ENCODE peak calls at places on chromosome 7, in nine cellular contexts. E is T-helper 1 cell; Y is cerebellar cortex; U is activated T-cell treated with anti-CD3 and anti-CD28 coated beads for 1 hour; K is activated CD4-positive, alpha-beta T cell treated with anti-CD3 and anti-CD28 coated beads for 24 hours; S is endothelial cell; X is activated CD8-positive, alpha-beta memory T cell treated with anti-CD3 and anti-CD28 coated beads, Interleukin-2, amount 50 U/mL, for 48 hours; A is astrocyte of the hippocampus; C is stimulated activated CD8-positive, alpha-beta memory T cell treated with anti-CD3 and anti-CD28 coated beads, Interleukin-4, amount 100 ng/mL, for 1 hour. M is an unnamed sample.

GRCh38 chr7:22452142-22452763 is 47.7 kb downstream of the STEAP1B start:
- DNase-seq in C (no peak), K (peak; percentile 11), X (peak; percentile 79), S (peak; percentile 71), Y (peak; percentile 72), A (peak; percentile 65), U (no peak), E (peak; percentile 11), M (no peak)

GRCh38 chr7:3176112-3176836 is 124.8 kb upstream of the SDK1 start:
- DNase-seq in U (no peak), S (no peak), A (no peak), C (no peak), K (no peak), E (no peak), X (no peak), Y (no peak), M (no peak)

GRCh38 chr7:32436529-32436928 is 53.7 kb downstream of the LSM5 start:
- DNase-seq in E (no peak), U (no peak), A (no peak), C (no peak), X (no peak), K (no peak), S (no peak), Y (no peak), M (no peak)

GRCh38 chr7:107501593-107501992 is 31.7 kb downstream of the GPR22 start:
- DNase-seq in S (peak; percentile 38), U (no peak), E (peak; percentile 17), K (no peak), Y (peak; percentile 53), A (peak; percentile 9), C (no peak), X (no peak), M (peak; percentile 45)

GRCh38 chr7:15396210-15397158 is 165.3 kb downstream of the AGMO start:
- DNase-seq in S (no peak), Y (no peak), E (no peak), A (no peak), C (no peak), U (no peak), X (no peak), K (no peak), M (no peak)

GRCh38 chr7:129689995-129690581 is 78.6 kb downstream of the NRF1 start:
- DNase-seq in A (no peak), C (no peak), X (no peak), K (no peak), E (no peak), U (no peak), S (no peak), Y (no peak), M (no peak)

GRCh38 chr7:130708001-130708400 is 21.7 kb upstream of the TSGA13 start:
- DNase-seq in E (no peak), K (no peak), X (no peak), U (no peak), S (no peak), Y (no peak), C (no peak), A (no peak), M (no peak)

GRCh38 chr7:98284335-98285036 is 3.0 kb downstream of the BRI3 start:
- DNase-seq in A (peak; percentile 73), E (no peak), U (no peak), X (no peak), K (no peak), C (no peak), Y (no peak), S (peak; percentile 57), M (peak; percentile 68)

GRCh38 chr7:106915873-106916272 is 50.8 kb downstream of the PIK3CG start:
- DNase-seq in E (peak; percentile 55), X (no peak), Y (no peak), K (no peak), A (no peak), C (no peak), U (no peak), S (no peak), M (no peak)

GRCh38 chr7:48052748-48053147 is 17.4 kb downstream of the C7orf57 start:
- DNase-seq in Y (no peak), E (peak; percentile 11), A (peak; percentile 75), S (no peak), K (no peak), X (no peak), U (no peak), C (no peak), M (peak; percentile 42)

GRCh38 chr7:110650313-110650712 is 440.6 kb upstream of the LRRN3 start:
- DNase-seq in K (no peak), A (no peak), Y (no peak), C (no peak), E (no peak), S (no peak), U (no peak), X (no peak), M (no peak)

M was measured in renal cortical epithelial cell.